ENCODE peak calls at places on chromosomes 16 and 17, in five cellular contexts. One of them, this sample, is unnamed.

GRCh38 chr16:5604770-5605169 is 507.2 kb upstream of the EEF2KMT start:
- DNase-seq in epithelial cell of esophagus: no peak
- DNase-seq in MM.1S: peak
- DNase-seq in neural progenitor cell: peak
- DNase-seq in cardiac fibroblast: no peak
- DNase-seq in this sample: no peak

GRCh38 chr17:34178047-34178446 is 77.0 kb upstream of the CCL2 start:
- DNase-seq in epithelial cell of esophagus: no peak
- DNase-seq in MM.1S: no peak
- DNase-seq in neural progenitor cell: peak
- DNase-seq in cardiac fibroblast: peak
- DNase-seq in this sample: no peak

GRCh38 chr16:65375651-65376050 is 253.8 kb upstream of the CDH11 start:
- DNase-seq in epithelial cell of esophagus: peak
- DNase-seq in MM.1S: no peak
- DNase-seq in neural progenitor cell: no peak
- DNase-seq in cardiac fibroblast: no peak
- DNase-seq in this sample: no peak

GRCh38 chr17:49545007-49545660 is 30.5 kb upstream of the NXPH3 start:
- DNase-seq in epithelial cell of esophagus: no peak
- DNase-seq in MM.1S: no peak
- DNase-seq in neural progenitor cell: no peak
- DNase-seq in cardiac fibroblast: no peak
- DNase-seq in this sample: no peak

GRCh38 chr16:2776500-2777139 is 460 bp downstream of the ELOB start:
- DNase-seq in epithelial cell of esophagus: no peak
- DNase-seq in MM.1S: peak
- DNase-seq in neural progenitor cell: peak
- DNase-seq in cardiac fibroblast: no peak
- DNase-seq in this sample: no peak

GRCh38 chr16:84065536-84066132 is 23.0 kb upstream of the SLC38A8 start:
- DNase-seq in epithelial cell of esophagus: peak
- DNase-seq in MM.1S: no peak
- DNase-seq in neural progenitor cell: peak
- DNase-seq in cardiac fibroblast: peak
- DNase-seq in this sample: peak

GRCh38 chr17:29179232-29180036 is 764 bp downstream of the MYO18A start:
- DNase-seq in epithelial cell of esophagus: peak
- DNase-seq in MM.1S: no peak
- DNase-seq in neural progenitor cell: peak
- DNase-seq in cardiac fibroblast: no peak
- DNase-seq in this sample: no peak

GRCh38 chr16:18050234-18050633 is 286.3 kb downstream of the NPIPA8 start:
- DNase-seq in epithelial cell of esophagus: no peak
- DNase-seq in MM.1S: no peak
- DNase-seq in neural progenitor cell: no peak
- DNase-seq in cardiac fibroblast: no peak
- DNase-seq in this sample: no peak

GRCh38 chr17:64418506-64419339 is 28.1 kb upstream of the PECAM1 start:
- DNase-seq in epithelial cell of esophagus: peak
- DNase-seq in MM.1S: peak
- DNase-seq in neural progenitor cell: peak
- DNase-seq in cardiac fibroblast: peak
- DNase-seq in this sample: peak

GRCh38 chr16:58299757-58300349 is 5.0 kb upstream of the PRSS54 start:
- DNase-seq in epithelial cell of esophagus: peak
- DNase-seq in MM.1S: peak
- DNase-seq in neural progenitor cell: peak
- DNase-seq in cardiac fibroblast: peak
- DNase-seq in this sample: peak

GRCh38 chr16:49617710-49618330 is 238.1 kb downstream of the ZNF423 start:
- DNase-seq in epithelial cell of esophagus: no peak
- DNase-seq in MM.1S: no peak
- DNase-seq in neural progenitor cell: no peak
- DNase-seq in cardiac fibroblast: no peak
- DNase-seq in this sample: no peak

GRCh38 chr16:54072237-54072636 is 214.3 kb downstream of the IRX3 start:
- DNase-seq in epithelial cell of esophagus: no peak
- DNase-seq in MM.1S: no peak
- DNase-seq in neural progenitor cell: peak
- DNase-seq in cardiac fibroblast: no peak
- DNase-seq in this sample: no peak

GRCh38 chr17:7853693-7854043 is 1.2 kb upstream of the TMEM88 start:
- DNase-seq in epithelial cell of esophagus: no peak
- DNase-seq in MM.1S: no peak
- DNase-seq in neural progenitor cell: peak
- DNase-seq in cardiac fibroblast: no peak
- DNase-seq in this sample: no peak

GRCh38 chr17:7854851-7855642 is at the start of gene TMEM88:
- DNase-seq in epithelial cell of esophagus: no peak
- DNase-seq in MM.1S: no peak
- DNase-seq in neural progenitor cell: peak
- DNase-seq in cardiac fibroblast: no peak
- DNase-seq in this sample: no peak

GRCh38 chr17:7855643-7856080 is 796 bp downstream of the TMEM88 start:
- DNase-seq in epithelial cell of esophagus: no peak
- DNase-seq in MM.1S: no peak
- DNase-seq in neural progenitor cell: no peak
- DNase-seq in cardiac fibroblast: no peak
- DNase-seq in this sample: no peak

GRCh38 chr17:7852919-7853692 is 1.8 kb upstream of the TMEM88 start:
- DNase-seq in epithelial cell of esophagus: no peak
- DNase-seq in MM.1S: no peak
- DNase-seq in neural progenitor cell: peak
- DNase-seq in cardiac fibroblast: no peak
- DNase-seq in this sample: no peak

GRCh38 chr17:7854078-7854777 is 638 bp upstream of the TMEM88 start:
- DNase-seq in epithelial cell of esophagus: no peak
- DNase-seq in MM.1S: no peak
- DNase-seq in neural progenitor cell: peak
- DNase-seq in cardiac fibroblast: no peak
- DNase-seq in this sample: no peak
- H3K4me3 ChIP-seq in epithelial cell of esophagus: no peak
- H3K4me3 ChIP-seq in MM.1S: no peak
- H3K4me3 ChIP-seq in neural progenitor cell: peak
- H3K4me3 ChIP-seq in cardiac fibroblast: no peak
- H3K4me3 ChIP-seq in this sample: no peak

GRCh38 chr17:79441607-79442006 is 169.2 kb downstream of the RBFOX3 start:
- DNase-seq in epithelial cell of esophagus: no peak
- DNase-seq in MM.1S: no peak
- DNase-seq in neural progenitor cell: no peak
- DNase-seq in cardiac fibroblast: no peak
- DNase-seq in this sample: no peak
- H3K4me3 ChIP-seq in epithelial cell of esophagus: no peak
- H3K4me3 ChIP-seq in MM.1S: no peak
- H3K4me3 ChIP-seq in neural progenitor cell: no peak
- H3K4me3 ChIP-seq in cardiac fibroblast: no peak
- H3K4me3 ChIP-seq in this sample: no peak

GRCh38 chr17:77455111-77455877 is 314.5 kb downstream of the SEC14L1 start:
- DNase-seq in epithelial cell of esophagus: no peak
- DNase-seq in MM.1S: no peak
- DNase-seq in neural progenitor cell: no peak
- DNase-seq in cardiac fibroblast: peak
- DNase-seq in this sample: no peak

GRCh38 chr17:77457572-77458201 is 316.9 kb downstream of the SEC14L1 start:
- DNase-seq in epithelial cell of esophagus: no peak
- DNase-seq in MM.1S: no peak
- DNase-seq in neural progenitor cell: no peak
- DNase-seq in cardiac fibroblast: no peak
- DNase-seq in this sample: peak

GRCh38 chr17:77456951-77457548 is 316.3 kb downstream of the SEC14L1 start:
- DNase-seq in epithelial cell of esophagus: no peak
- DNase-seq in MM.1S: no peak
- DNase-seq in neural progenitor cell: no peak
- DNase-seq in cardiac fibroblast: no peak
- DNase-seq in this sample: no peak

GRCh38 chr17:77455878-77456234 is 315.1 kb downstream of the SEC14L1 start:
- DNase-seq in epithelial cell of esophagus: no peak
- DNase-seq in MM.1S: no peak
- DNase-seq in neural progenitor cell: no peak
- DNase-seq in cardiac fibroblast: no peak
- DNase-seq in this sample: no peak

DNA sequence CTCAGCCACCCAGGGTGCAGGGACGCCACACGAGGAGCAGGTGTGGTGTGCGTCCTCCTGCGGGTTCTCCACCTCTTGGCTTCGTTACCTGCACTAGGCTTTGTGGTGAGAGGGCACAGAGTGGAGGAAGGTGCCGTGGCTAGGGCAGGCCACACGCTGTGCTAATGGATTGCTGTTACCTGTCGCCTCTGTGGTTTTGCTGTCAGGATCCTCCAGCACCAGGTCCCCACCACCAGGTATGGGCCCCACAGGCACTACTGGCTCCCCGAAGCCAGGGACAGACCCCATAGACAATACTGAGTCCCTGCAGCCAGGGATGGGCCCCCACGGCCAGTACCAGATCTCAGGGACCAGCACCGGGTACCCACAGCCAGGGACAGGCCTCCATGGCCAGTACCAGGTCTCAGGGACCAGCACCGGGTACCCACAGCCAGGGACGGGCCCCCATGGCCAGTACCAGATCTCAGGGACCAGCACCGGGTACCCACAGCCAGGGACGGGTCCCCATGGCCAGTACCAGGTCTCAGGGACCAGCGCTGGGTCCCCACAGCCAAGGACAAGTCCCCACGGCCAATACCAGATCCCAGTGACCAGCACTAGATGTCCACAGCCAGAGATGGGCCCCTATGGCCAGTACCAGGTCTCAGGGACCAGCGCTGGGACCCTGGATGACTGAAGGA is 315.6 kb downstream of the SEC14L1 start:
- DNase-seq in epithelial cell of esophagus: no peak
- DNase-seq in MM.1S: no peak
- DNase-seq in neural progenitor cell: no peak
- DNase-seq in cardiac fibroblast: no peak
- DNase-seq in this sample: peak
- H3K4me3 ChIP-seq in epithelial cell of esophagus: no peak
- H3K4me3 ChIP-seq in MM.1S: no peak
- H3K4me3 ChIP-seq in neural progenitor cell: no peak
- H3K4me3 ChIP-seq in cardiac fibroblast: no peak
- H3K4me3 ChIP-seq in this sample: peak

GRCh38 chr16:68402748-68403040 is 45.6 kb downstream of the SMPD3 start:
- DNase-seq in epithelial cell of esophagus: no peak
- DNase-seq in MM.1S: no peak
- DNase-seq in neural progenitor cell: no peak
- DNase-seq in cardiac fibroblast: no peak
- DNase-seq in this sample: no peak

GRCh38 chr16:68403177-68403576 is 45.1 kb downstream of the SMPD3 start:
- DNase-seq in epithelial cell of esophagus: no peak
- DNase-seq in MM.1S: no peak
- DNase-seq in neural progenitor cell: no peak
- DNase-seq in cardiac fibroblast: no peak
- DNase-seq in this sample: no peak

GRCh38 chr16:68404736-68405345 is 43.5 kb downstream of the SMPD3 start:
- DNase-seq in epithelial cell of esophagus: no peak
- DNase-seq in MM.1S: no peak
- DNase-seq in neural progenitor cell: no peak
- DNase-seq in cardiac fibroblast: no peak
- DNase-seq in this sample: no peak

GRCh38 chr16:68401871-68402747 is 46.2 kb downstream of the SMPD3 start:
- DNase-seq in epithelial cell of esophagus: peak
- DNase-seq in MM.1S: no peak
- DNase-seq in neural progenitor cell: no peak
- DNase-seq in cardiac fibroblast: peak
- DNase-seq in this sample: no peak

GRCh38 chr16:68403704-68404103 is 44.6 kb downstream of the SMPD3 start:
- DNase-seq in epithelial cell of esophagus: no peak
- DNase-seq in MM.1S: no peak
- DNase-seq in neural progenitor cell: no peak
- DNase-seq in cardiac fibroblast: no peak
- DNase-seq in this sample: no peak
- H3K4me3 ChIP-seq in epithelial cell of esophagus: no peak
- H3K4me3 ChIP-seq in MM.1S: no peak
- H3K4me3 ChIP-seq in neural progenitor cell: no peak
- H3K4me3 ChIP-seq in cardiac fibroblast: no peak
- H3K4me3 ChIP-seq in this sample: no peak

GRCh38 chr16:89288577-89288844 is 71.0 kb downstream of the ZNF778 start:
- DNase-seq in epithelial cell of esophagus: no peak
- DNase-seq in MM.1S: no peak
- DNase-seq in neural progenitor cell: no peak
- DNase-seq in cardiac fibroblast: no peak
- DNase-seq in this sample: no peak

GRCh38 chr16:89285381-89285780 is 67.9 kb downstream of the ZNF778 start:
- DNase-seq in epithelial cell of esophagus: no peak
- DNase-seq in MM.1S: no peak
- DNase-seq in neural progenitor cell: no peak
- DNase-seq in cardiac fibroblast: no peak
- DNase-seq in this sample: no peak

GRCh38 chr16:89283449-89283848 is 65.9 kb downstream of the ZNF778 start:
- DNase-seq in epithelial cell of esophagus: no peak
- DNase-seq in MM.1S: no peak
- DNase-seq in neural progenitor cell: no peak
- DNase-seq in cardiac fibroblast: no peak
- DNase-seq in this sample: no peak

GRCh38 chr16:89287777-89288576 is 70.5 kb downstream of the ZNF778 start:
- DNase-seq in epithelial cell of esophagus: no peak
- DNase-seq in MM.1S: no peak
- DNase-seq in neural progenitor cell: no peak
- DNase-seq in cardiac fibroblast: no peak
- DNase-seq in this sample: peak

GRCh38 chr16:89286096-89286495 is 68.6 kb downstream of the ZNF778 start:
- DNase-seq in epithelial cell of esophagus: no peak
- DNase-seq in MM.1S: no peak
- DNase-seq in neural progenitor cell: no peak
- DNase-seq in cardiac fibroblast: no peak
- DNase-seq in this sample: no peak
- H3K4me3 ChIP-seq in epithelial cell of esophagus: no peak
- H3K4me3 ChIP-seq in MM.1S: no peak
- H3K4me3 ChIP-seq in neural progenitor cell: no peak
- H3K4me3 ChIP-seq in cardiac fibroblast: no peak
- H3K4me3 ChIP-seq in this sample: no peak

DNA sequence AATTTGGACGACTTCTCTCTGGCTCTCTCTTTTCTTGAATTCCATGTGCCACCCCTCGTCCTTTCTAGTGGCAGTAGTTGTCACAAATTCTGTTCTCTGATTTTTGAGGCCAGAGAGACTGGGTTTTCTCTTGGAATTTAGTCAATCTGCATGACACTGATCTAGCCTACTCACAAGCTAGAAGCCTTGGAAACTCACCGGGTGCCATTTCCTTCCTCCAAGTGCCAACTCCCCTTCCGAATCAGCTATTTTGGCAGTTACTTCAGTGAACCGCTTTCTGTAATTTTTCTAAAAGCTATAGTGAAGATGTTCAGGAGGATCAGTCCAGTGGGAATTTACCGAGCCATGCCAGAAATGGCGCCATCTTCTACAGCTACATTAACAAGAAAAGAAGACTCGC is 228.9 kb downstream of the PMP22 start:
- DNase-seq in epithelial cell of esophagus: no peak
- DNase-seq in MM.1S: no peak
- DNase-seq in neural progenitor cell: no peak
- DNase-seq in cardiac fibroblast: no peak
- DNase-seq in this sample: no peak
- H3K4me3 ChIP-seq in epithelial cell of esophagus: no peak
- H3K4me3 ChIP-seq in MM.1S: no peak
- H3K4me3 ChIP-seq in neural progenitor cell: no peak
- H3K4me3 ChIP-seq in cardiac fibroblast: no peak
- H3K4me3 ChIP-seq in this sample: no peak

GRCh38 chr16:23497543-23497868 is 12.8 kb downstream of the GGA2 start:
- DNase-seq in epithelial cell of esophagus: no peak
- DNase-seq in MM.1S: no peak
- DNase-seq in neural progenitor cell: no peak
- DNase-seq in cardiac fibroblast: no peak
- DNase-seq in this sample: no peak
- H3K4me3 ChIP-seq in epithelial cell of esophagus: no peak
- H3K4me3 ChIP-seq in MM.1S: no peak
- H3K4me3 ChIP-seq in neural progenitor cell: no peak
- H3K4me3 ChIP-seq in cardiac fibroblast: no peak
- H3K4me3 ChIP-seq in this sample: no peak

This sample was measured in CD4-positive, alpha-beta memory T cell.